ENCODE peak calls at places on chromosomes 16 and 17, in five cellular contexts. M, L, O, X and Z are unnamed samples.

GRCh38 chr17:46978489-46979022 is 497 bp downstream of the RPRML start:
- DNase-seq in L (no peak), X (no peak), M (no peak), O (peak), Z (no peak)

GRCh38 chr17:4631836-4632582 is 9.5 kb downstream of the ALOX15 start:
- DNase-seq in O (no peak), X (no peak), L (no peak), M (no peak), Z (no peak)

GRCh38 chr17:13010959-13011358 is 6.9 kb downstream of the ELAC2 start:
- DNase-seq in X (no peak), L (no peak), O (no peak), M (no peak), Z (no peak)

GRCh38 chr17:12509836-12510235 is 155.9 kb upstream of the MYOCD start:
- DNase-seq in L (no peak), O (no peak), X (no peak), M (no peak), Z (no peak)

GRCh38 chr17:1709403-1709891 is 730 bp downstream of the TLCD2 start:
- DNase-seq in O (no peak), X (no peak), L (no peak), M (no peak), Z (no peak)

GRCh38 chr17:36979585-36979941 is 30.8 kb downstream of the AATF start:
- DNase-seq in M (peak), L (no peak), X (no peak), O (no peak), Z (no peak)

GRCh38 chr16:11583889-11584565 is 2.7 kb downstream of the LITAF start:
- DNase-seq in L (no peak), O (peak), X (no peak), M (no peak), Z (no peak)

GRCh38 chr16:318628-319027 is 33.9 kb downstream of the AXIN1 start:
- DNase-seq in M (no peak), O (peak), X (no peak), L (no peak), Z (no peak)

GRCh38 chr17:9002610-9003354 is 18.5 kb upstream of the NTN1 start:
- DNase-seq in L (no peak), O (peak), M (no peak), X (no peak), Z (peak)